ENCODE peak calls at places on chromosomes 7 and 10, in eight cellular contexts. C, L, N, Q, H, Z, F and V are unnamed samples.

GRCh38 chr10:5443429-5443828 is 31.1 kb downstream of the NET1 start:
- DNase-seq in C (no peak), L (no peak), N (no peak), Q (no peak), H (no peak), Z (no peak), F (no peak), V (no peak)

GRCh38 chr7:92375013-92375412 is 72.3 kb upstream of the GATAD1 start:
- DNase-seq in C (no peak), L (no peak), N (no peak), Q (no peak), H (no peak), Z (peak), F (no peak), V (no peak)

GRCh38 chr7:151566897-151567320 is 47.2 kb upstream of the RHEB start:
- DNase-seq in C (peak), L (peak), N (no peak), Q (peak), H (peak), Z (peak), F (peak), V (no peak)

GRCh38 chr7:126370038-126370668 is 882.6 kb downstream of the GRM8 start:
- DNase-seq in C (no peak), L (no peak), N (no peak), Q (no peak), H (no peak), Z (no peak), F (no peak), V (no peak)

GRCh38 chr10:17077251-17077904 is 52.2 kb downstream of the CUBN start:
- DNase-seq in C (no peak), L (no peak), N (no peak), Q (no peak), H (no peak), Z (no peak), F (peak), V (no peak)

GRCh38 chr7:106460792-106461254 is 176.0 kb upstream of the NAMPT start:
- DNase-seq in C (no peak), L (no peak), N (no peak), Q (peak), H (peak), Z (peak), F (no peak), V (no peak)

GRCh38 chr7:42691030-42691639 is 220.7 kb downstream of the C7orf25 start:
- DNase-seq in C (peak), L (peak), N (no peak), Q (peak), H (peak), Z (peak), F (peak), V (no peak)

GRCh38 chr10:1536341-1536740 is 201.0 kb downstream of the ADARB2 start:
- DNase-seq in C (no peak), L (no peak), N (no peak), Q (no peak), H (peak), Z (no peak), F (no peak), V (no peak)

GRCh38 chr10:132690821-132691610 is 94.9 kb downstream of the NKX6-2 start:
- DNase-seq in C (no peak), L (no peak), N (no peak), Q (no peak), H (no peak), Z (no peak), F (no peak), V (no peak)

GRCh38 chr10:11782793-11783557 is 40.2 kb upstream of the PROSER2 start:
- DNase-seq in C (no peak), L (no peak), N (no peak), Q (peak), H (peak), Z (peak), F (peak), V (no peak)

GRCh38 chr10:42973411-42973810 is 103.5 kb upstream of the RET start:
- DNase-seq in C (no peak), L (peak), N (no peak), Q (no peak), H (no peak), Z (no peak), F (no peak), V (no peak)

GRCh38 chr7:25583655-25584054 is 355.4 kb upstream of the NPVF start:
- DNase-seq in C (no peak), L (no peak), N (no peak), Q (no peak), H (no peak), Z (no peak), F (no peak), V (no peak)

GRCh38 chr7:17339139-17339538 is 40.7 kb downstream of the AHR start:
- DNase-seq in C (no peak), L (no peak), N (no peak), Q (no peak), H (no peak), Z (no peak), F (no peak), V (no peak)

GRCh38 chr10:124384591-124385190 is 34.0 kb downstream of the OAT start:
- DNase-seq in C (no peak), L (no peak), N (no peak), Q (no peak), H (no peak), Z (no peak), F (no peak), V (no peak)

GRCh38 chr7:106317971-106318370 is 33.2 kb upstream of the NAMPT start:
- DNase-seq in C (no peak), L (no peak), N (no peak), Q (no peak), H (peak), Z (peak), F (peak), V (no peak)

GRCh38 chr10:121974019-121974534 is 940 bp downstream of the NSMCE4A start:
- DNase-seq in C (no peak), L (no peak), N (no peak), Q (no peak), H (no peak), Z (no peak), F (no peak), V (no peak)

GRCh38 chr10:598415-599170 is 90.9 kb downstream of the DIP2C start:
- DNase-seq in C (peak), L (no peak), N (no peak), Q (peak), H (no peak), Z (peak), F (peak), V (no peak)

GRCh38 chr10:100912013-100912608 is 652 bp upstream of the SLF2 start:
- DNase-seq in C (no peak), L (no peak), N (no peak), Q (peak), H (no peak), Z (peak), F (no peak), V (no peak)

GRCh38 chr7:46764100-46764941 is 817.6 kb downstream of the TNS3 start:
- DNase-seq in C (peak), L (peak), N (no peak), Q (peak), H (peak), Z (peak), F (peak), V (no peak)

GRCh38 chr7:28778781-28779180 is 179.3 kb downstream of the TRIL start:
- DNase-seq in C (no peak), L (no peak), N (no peak), Q (no peak), H (no peak), Z (no peak), F (peak), V (no peak)

GRCh38 chr7:23597908-23598224 is 684 bp downstream of the CCDC126 start:
- DNase-seq in C (no peak), L (no peak), N (no peak), Q (no peak), H (peak), Z (no peak), F (no peak), V (no peak)

GRCh38 chr10:68560916-68561691 is 967 bp downstream of the TET1 start:
- DNase-seq in C (no peak), L (no peak), N (no peak), Q (peak), H (no peak), Z (peak), F (peak), V (peak)

DNA sequence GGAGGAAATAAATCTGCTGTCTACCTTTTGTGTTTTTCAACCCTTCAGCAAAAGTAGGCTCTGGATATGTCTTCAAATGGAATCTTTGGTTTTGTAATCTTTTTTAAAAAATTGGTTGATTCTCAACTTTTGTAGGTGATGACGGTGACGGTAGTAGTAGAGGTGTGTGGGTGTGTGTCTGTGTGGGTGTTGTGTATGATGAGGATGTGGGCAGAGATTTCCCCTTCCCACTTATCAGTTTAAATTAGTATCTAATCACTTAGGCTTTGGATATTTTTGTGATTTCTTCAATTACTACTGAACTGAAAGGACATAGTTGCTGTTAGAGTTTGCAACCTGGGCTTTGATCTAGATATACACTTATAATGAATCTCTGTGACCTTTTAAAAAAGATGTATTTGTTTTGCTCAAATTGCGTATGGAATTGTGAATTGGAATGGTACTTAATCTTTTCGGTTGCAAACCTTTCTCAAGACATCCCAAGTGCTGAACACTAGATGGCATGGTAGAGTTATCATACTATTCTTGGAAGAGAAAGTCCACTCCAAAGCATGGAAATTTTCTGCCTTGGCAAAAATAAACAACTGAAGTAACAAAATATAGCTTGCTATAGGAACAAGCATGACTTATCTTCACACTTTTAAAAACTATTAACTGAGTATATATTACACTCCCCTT is 51.9 kb upstream of the A1CF start:
- DNase-seq in C (no peak), L (no peak), N (no peak), Q (peak), H (peak), Z (peak), F (peak), V (no peak)
- TF ChIP-seq CTCF in C (peak), L (peak), N (no peak), Q (peak), H (peak), Z (peak), F (peak), V (peak)

DNA sequence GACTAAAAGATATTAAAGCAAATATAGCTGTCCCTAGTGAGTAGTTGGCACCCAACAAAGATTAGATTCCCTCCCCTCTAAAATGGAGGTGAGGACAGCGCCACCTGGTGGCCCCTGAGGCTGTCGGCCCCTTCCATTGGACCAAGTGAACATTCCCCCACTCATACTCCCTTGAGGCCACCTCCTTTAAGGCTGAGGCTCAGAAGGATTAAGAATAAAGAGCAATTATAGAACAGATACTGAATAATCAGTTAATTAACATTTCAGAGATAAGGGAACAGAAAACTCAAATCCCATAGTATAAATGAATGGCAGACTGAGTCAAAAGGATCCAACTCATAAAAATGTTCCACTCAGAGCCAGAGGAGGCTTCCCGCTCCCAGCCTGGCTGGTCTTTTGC is 130.4 kb upstream of the GHITM start:
- DNase-seq in C (no peak), L (no peak), N (no peak), Q (peak), H (no peak), Z (no peak), F (peak), V (no peak)
- TF ChIP-seq CTCF in C (peak), L (peak), N (no peak), Q (peak), H (peak), Z (peak), F (peak), V (peak)

GRCh38 chr10:130927157-130927556 is 384.4 kb downstream of the TCERG1L start:
- DNase-seq in C (no peak), L (no peak), N (no peak), Q (no peak), H (peak), Z (no peak), F (no peak), V (no peak)
- TF ChIP-seq CTCF in C (no peak), L (no peak), N (no peak), Q (no peak), H (no peak), Z (no peak), F (no peak), V (no peak)

GRCh38 chr7:36312064-36312914 is 77.4 kb upstream of the ANLN start:
- DNase-seq in C (no peak), L (peak), N (peak), Q (peak), H (peak), Z (no peak), F (no peak), V (peak)
- TF ChIP-seq CTCF in C (peak), L (no peak), N (no peak), Q (peak), H (peak), Z (no peak), F (no peak), V (peak)

DNA sequence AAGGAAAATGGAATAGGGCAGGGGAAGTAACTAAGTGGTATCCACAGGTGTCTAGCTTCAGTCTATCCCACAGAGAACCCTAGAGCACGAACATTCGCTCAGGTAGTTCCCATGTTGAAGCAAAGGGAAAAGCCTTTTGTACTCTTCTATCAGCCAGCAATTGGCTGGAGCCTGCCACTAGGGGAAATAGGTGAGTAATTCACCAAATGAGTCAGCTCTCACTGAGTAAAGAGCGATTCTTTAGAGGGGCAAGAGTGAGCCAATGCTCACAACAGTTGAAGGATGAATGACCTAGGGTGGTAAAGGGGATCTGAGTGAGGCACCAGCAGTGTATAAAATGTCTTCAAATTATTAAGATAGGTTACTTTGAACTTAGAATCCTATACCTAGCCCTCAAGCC is 94.1 kb upstream of the ZNF800 start:
- DNase-seq in C (no peak), L (no peak), N (no peak), Q (no peak), H (peak), Z (no peak), F (peak), V (no peak)
- TF ChIP-seq CTCF in C (peak), L (no peak), N (no peak), Q (no peak), H (no peak), Z (no peak), F (peak), V (no peak)

GRCh38 chr7:116064179-116064578 is 33.6 kb upstream of the TFEC start:
- DNase-seq in C (no peak), L (no peak), N (no peak), Q (no peak), H (no peak), Z (no peak), F (no peak), V (no peak)

GRCh38 chr7:116062666-116063065 is 32.1 kb upstream of the TFEC start:
- DNase-seq in C (no peak), L (no peak), N (no peak), Q (no peak), H (no peak), Z (no peak), F (no peak), V (no peak)
- TF ChIP-seq CTCF in C (no peak), L (no peak), N (no peak), Q (no peak), H (no peak), Z (no peak), F (no peak), V (no peak)

GRCh38 chr7:30244340-30244739 is 40.1 kb upstream of the ZNRF2 start:
- DNase-seq in C (no peak), L (no peak), N (no peak), Q (no peak), H (no peak), Z (no peak), F (no peak), V (no peak)
- TF ChIP-seq CTCF in C (no peak), L (no peak), N (no peak), Q (no peak), H (no peak), Z (no peak), F (no peak), V (no peak)